ENCODE peak calls at places on chromosomes 1 and 21, in ten cellular contexts. One of them, this sample, is unnamed.

GRCh38 chr1:147337040-147337439 is 94.6 kb downstream of the CHD1L start:
- ATAC-seq in heart left ventricle: no peak
- ATAC-seq in HCT116: no peak
- ATAC-seq in IMR-90: no peak
- ATAC-seq in upper lobe of left lung: no peak
- ATAC-seq in right lobe of liver: no peak
- ATAC-seq in GM12878: no peak
- ATAC-seq in K562: no peak
- ATAC-seq in HepG2: no peak
- ATAC-seq in A549: no peak
- ATAC-seq in this sample: no peak

GRCh38 chr1:14715771-14716170 is 117.3 kb downstream of the KAZN start:
- ATAC-seq in heart left ventricle: no peak
- ATAC-seq in HCT116: no peak
- ATAC-seq in IMR-90: no peak
- ATAC-seq in upper lobe of left lung: no peak
- ATAC-seq in right lobe of liver: no peak
- ATAC-seq in GM12878: no peak
- ATAC-seq in K562: no peak
- ATAC-seq in HepG2: no peak
- ATAC-seq in A549: no peak
- ATAC-seq in this sample: no peak

GRCh38 chr1:214452152-214452806 is 99.1 kb downstream of the PTPN14 start:
- ATAC-seq in heart left ventricle: no peak
- ATAC-seq in HCT116: no peak
- ATAC-seq in IMR-90: no peak
- ATAC-seq in upper lobe of left lung: no peak
- ATAC-seq in right lobe of liver: no peak
- ATAC-seq in GM12878: peak; percentile 43
- ATAC-seq in K562: no peak
- ATAC-seq in HepG2: no peak
- ATAC-seq in A549: no peak
- ATAC-seq in this sample: no peak

GRCh38 chr1:183931646-183932271 is 105.8 kb downstream of the COLGALT2 start:
- ATAC-seq in heart left ventricle: no peak
- ATAC-seq in HCT116: no peak
- ATAC-seq in IMR-90: peak; percentile 37
- ATAC-seq in upper lobe of left lung: no peak
- ATAC-seq in right lobe of liver: no peak
- ATAC-seq in GM12878: no peak
- ATAC-seq in K562: peak; percentile 15
- ATAC-seq in HepG2: no peak
- ATAC-seq in A549: peak; percentile 10
- ATAC-seq in this sample: peak; percentile 11

GRCh38 chr1:222798111-222798510 is 16.7 kb upstream of the DISP1 start:
- ATAC-seq in heart left ventricle: no peak
- ATAC-seq in HCT116: no peak
- ATAC-seq in IMR-90: peak; percentile 89
- ATAC-seq in upper lobe of left lung: no peak
- ATAC-seq in right lobe of liver: no peak
- ATAC-seq in GM12878: peak; percentile 82
- ATAC-seq in K562: no peak
- ATAC-seq in HepG2: peak; percentile 61
- ATAC-seq in A549: no peak
- ATAC-seq in this sample: peak; percentile 43

GRCh38 chr1:216702170-216702569 is 21.1 kb downstream of the ESRRG start:
- ATAC-seq in heart left ventricle: no peak
- ATAC-seq in HCT116: no peak
- ATAC-seq in IMR-90: no peak
- ATAC-seq in upper lobe of left lung: no peak
- ATAC-seq in right lobe of liver: no peak
- ATAC-seq in GM12878: peak; percentile 93
- ATAC-seq in K562: no peak
- ATAC-seq in HepG2: no peak
- ATAC-seq in A549: no peak
- ATAC-seq in this sample: no peak

GRCh38 chr1:116927049-116927798 is 17.5 kb downstream of the PTGFRN start:
- ATAC-seq in heart left ventricle: no peak
- ATAC-seq in HCT116: no peak
- ATAC-seq in IMR-90: no peak
- ATAC-seq in upper lobe of left lung: no peak
- ATAC-seq in right lobe of liver: peak; percentile 76
- ATAC-seq in GM12878: no peak
- ATAC-seq in K562: no peak
- ATAC-seq in HepG2: no peak
- ATAC-seq in A549: no peak
- ATAC-seq in this sample: no peak

GRCh38 chr1:930633-931138 is 7.0 kb downstream of the SAMD11 start:
- ATAC-seq in heart left ventricle: no peak
- ATAC-seq in HCT116: no peak
- ATAC-seq in IMR-90: no peak
- ATAC-seq in upper lobe of left lung: no peak
- ATAC-seq in right lobe of liver: no peak
- ATAC-seq in GM12878: no peak
- ATAC-seq in K562: peak; percentile 18
- ATAC-seq in HepG2: no peak
- ATAC-seq in A549: no peak
- ATAC-seq in this sample: no peak

GRCh38 chr1:36612121-36612520 is 129.4 kb upstream of the CSF3R start:
- ATAC-seq in heart left ventricle: no peak
- ATAC-seq in HCT116: no peak
- ATAC-seq in IMR-90: no peak
- ATAC-seq in upper lobe of left lung: no peak
- ATAC-seq in right lobe of liver: no peak
- ATAC-seq in GM12878: no peak
- ATAC-seq in K562: no peak
- ATAC-seq in HepG2: no peak
- ATAC-seq in A549: no peak
- ATAC-seq in this sample: no peak

GRCh38 chr1:94094466-94095111 is 26.4 kb downstream of the ABCA4 start:
- ATAC-seq in heart left ventricle: peak; percentile 57
- ATAC-seq in HCT116: no peak
- ATAC-seq in IMR-90: peak; percentile 52
- ATAC-seq in upper lobe of left lung: peak; percentile 39
- ATAC-seq in right lobe of liver: peak; percentile 61
- ATAC-seq in GM12878: no peak
- ATAC-seq in K562: no peak
- ATAC-seq in HepG2: no peak
- ATAC-seq in A549: no peak
- ATAC-seq in this sample: peak; percentile 27

GRCh38 chr1:182720465-182720864 is 36.1 kb upstream of the RGS8 start:
- ATAC-seq in heart left ventricle: no peak
- ATAC-seq in HCT116: peak; percentile 92
- ATAC-seq in IMR-90: no peak
- ATAC-seq in upper lobe of left lung: no peak
- ATAC-seq in right lobe of liver: no peak
- ATAC-seq in GM12878: no peak
- ATAC-seq in K562: no peak
- ATAC-seq in HepG2: peak; percentile 81
- ATAC-seq in A549: no peak
- ATAC-seq in this sample: no peak

GRCh38 chr1:153375511-153375910 is at the start of gene S100A12:
- ATAC-seq in heart left ventricle: no peak
- ATAC-seq in HCT116: no peak
- ATAC-seq in IMR-90: peak; percentile 54
- ATAC-seq in upper lobe of left lung: peak; percentile 81
- ATAC-seq in right lobe of liver: no peak
- ATAC-seq in GM12878: no peak
- ATAC-seq in K562: no peak
- ATAC-seq in HepG2: no peak
- ATAC-seq in A549: peak; percentile 79
- ATAC-seq in this sample: no peak

DNA sequence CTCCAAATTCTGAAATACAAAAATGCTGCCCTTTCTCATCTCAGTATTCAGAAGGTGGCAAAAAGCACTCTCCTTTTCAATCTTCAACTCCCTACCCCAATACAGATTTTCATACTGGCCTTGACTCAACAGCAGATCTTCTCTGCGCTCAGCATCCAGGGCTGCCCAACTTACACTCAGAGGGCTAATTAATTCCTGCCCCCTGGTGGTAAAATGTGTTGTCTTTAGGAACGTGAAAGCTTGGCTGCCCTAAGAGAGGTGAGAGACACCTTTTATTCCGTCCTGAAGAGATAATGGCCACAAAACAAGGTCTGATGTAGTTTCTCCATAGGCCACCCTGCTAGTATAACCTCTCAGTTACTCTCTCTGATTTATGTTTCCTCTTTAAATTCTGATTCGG is 25.0 kb downstream of the KRTAP24-1 start:
- ATAC-seq in heart left ventricle: no peak
- ATAC-seq in HCT116: no peak
- ATAC-seq in IMR-90: no peak
- ATAC-seq in upper lobe of left lung: no peak
- ATAC-seq in right lobe of liver: no peak
- ATAC-seq in GM12878: peak; percentile 66
- ATAC-seq in K562: peak; percentile 80
- ATAC-seq in HepG2: no peak
- ATAC-seq in A549: no peak
- ATAC-seq in this sample: no peak
- TF ChIP-seq CTCF in heart left ventricle: peak; percentile 30
- TF ChIP-seq CTCF in HCT116: no peak
- TF ChIP-seq CTCF in IMR-90: no peak
- TF ChIP-seq CTCF in upper lobe of left lung: peak; percentile 20
- TF ChIP-seq CTCF in right lobe of liver: peak; percentile 14
- TF ChIP-seq CTCF in GM12878: no peak
- TF ChIP-seq CTCF in K562: peak; percentile 41
- TF ChIP-seq CTCF in HepG2: no peak
- TF ChIP-seq CTCF in A549: no peak
- TF ChIP-seq CTCF in this sample: no peak

DNA sequence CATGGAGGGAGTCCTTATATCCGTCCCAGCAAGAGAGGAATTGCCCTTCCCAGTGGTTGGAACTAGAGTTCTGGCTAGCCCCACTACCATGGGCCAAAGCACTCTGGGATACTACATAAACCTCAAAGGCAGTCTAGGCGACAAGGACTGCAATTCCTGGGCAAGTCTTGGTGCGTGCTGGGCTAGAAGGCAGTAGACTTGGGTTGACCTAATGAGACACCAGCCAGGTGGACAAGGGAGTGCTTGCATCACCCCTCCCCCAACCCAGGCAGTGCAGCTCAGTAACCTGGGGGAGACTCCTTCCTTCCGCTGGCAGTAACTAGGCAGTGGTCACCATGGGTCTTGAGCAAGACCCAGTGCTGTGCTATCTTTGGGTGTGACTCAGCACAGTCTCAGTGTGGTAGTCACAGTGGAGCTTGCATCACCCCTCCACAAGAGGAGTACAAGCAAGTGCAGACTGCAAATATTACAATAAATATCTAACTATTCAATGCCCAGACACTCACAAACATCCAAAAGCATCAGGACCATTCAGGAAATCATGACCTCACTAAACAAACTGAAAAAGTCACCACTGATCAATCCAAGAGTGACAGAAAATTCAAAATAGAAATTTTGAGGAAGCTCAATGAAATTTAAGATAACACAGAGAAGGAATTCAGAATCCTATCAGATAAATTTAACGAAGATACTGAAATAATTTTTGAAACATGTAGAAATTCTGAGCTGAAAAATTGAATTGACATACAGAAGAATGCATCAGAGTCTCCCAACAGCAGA is 84.7 kb upstream of the LYPLAL1 start:
- ATAC-seq in heart left ventricle: peak; percentile 75
- ATAC-seq in HCT116: peak; percentile 74
- ATAC-seq in IMR-90: peak; percentile 93
- ATAC-seq in upper lobe of left lung: peak; percentile 87
- ATAC-seq in right lobe of liver: peak; percentile 80
- ATAC-seq in GM12878: peak; percentile 93
- ATAC-seq in K562: peak; percentile 99
- ATAC-seq in HepG2: peak; percentile 74
- ATAC-seq in A549: peak; percentile 100
- ATAC-seq in this sample: peak; percentile 90
- TF ChIP-seq POLR2A in heart left ventricle: no peak
- TF ChIP-seq POLR2A in HCT116: no peak
- TF ChIP-seq POLR2A in IMR-90: no peak
- TF ChIP-seq POLR2A in upper lobe of left lung: no peak
- TF ChIP-seq POLR2A in right lobe of liver: no peak
- TF ChIP-seq POLR2A in GM12878: no peak
- TF ChIP-seq POLR2A in K562: peak; percentile 58
- TF ChIP-seq POLR2A in HepG2: no peak
- TF ChIP-seq POLR2A in A549: no peak
- TF ChIP-seq POLR2A in this sample: no peak

GRCh38 chr1:119862276-119862675 is 34.0 kb downstream of the ADAM30 start:
- ATAC-seq in heart left ventricle: no peak
- ATAC-seq in HCT116: no peak
- ATAC-seq in IMR-90: no peak
- ATAC-seq in upper lobe of left lung: no peak
- ATAC-seq in right lobe of liver: no peak
- ATAC-seq in GM12878: no peak
- ATAC-seq in K562: no peak
- ATAC-seq in HepG2: no peak
- ATAC-seq in A549: no peak
- ATAC-seq in this sample: no peak
- H3K27ac ChIP-seq in heart left ventricle: no peak overlapping the region
- H3K27ac ChIP-seq in HCT116: no peak overlapping the region
- H3K27ac ChIP-seq in IMR-90: peak overlapping the region; percentile 91
- H3K27ac ChIP-seq in upper lobe of left lung: no peak overlapping the region
- H3K27ac ChIP-seq in right lobe of liver: no peak overlapping the region
- H3K27ac ChIP-seq in GM12878: no peak overlapping the region
- H3K27ac ChIP-seq in K562: no peak overlapping the region
- H3K27ac ChIP-seq in HepG2: no peak overlapping the region
- H3K27ac ChIP-seq in A549: no peak overlapping the region
- H3K27ac ChIP-seq in this sample: no peak overlapping the region

GRCh38 chr21:31497939-31498338 is 153.9 kb upstream of the TIAM1 start:
- ATAC-seq in heart left ventricle: no peak
- ATAC-seq in HCT116: no peak
- ATAC-seq in IMR-90: no peak
- ATAC-seq in upper lobe of left lung: no peak
- ATAC-seq in right lobe of liver: no peak
- ATAC-seq in GM12878: no peak
- ATAC-seq in K562: no peak
- ATAC-seq in HepG2: no peak
- ATAC-seq in A549: no peak
- ATAC-seq in this sample: no peak

GRCh38 chr21:31500071-31500470 is 156.0 kb upstream of the TIAM1 start:
- ATAC-seq in heart left ventricle: no peak
- ATAC-seq in HCT116: no peak
- ATAC-seq in IMR-90: no peak
- ATAC-seq in upper lobe of left lung: no peak
- ATAC-seq in right lobe of liver: no peak
- ATAC-seq in GM12878: no peak
- ATAC-seq in K562: no peak
- ATAC-seq in HepG2: no peak
- ATAC-seq in A549: no peak
- ATAC-seq in this sample: no peak

GRCh38 chr21:31501921-31502320 is 157.6 kb upstream of the SOD1 start:
- ATAC-seq in heart left ventricle: no peak
- ATAC-seq in HCT116: no peak
- ATAC-seq in IMR-90: no peak
- ATAC-seq in upper lobe of left lung: no peak
- ATAC-seq in right lobe of liver: no peak
- ATAC-seq in GM12878: no peak
- ATAC-seq in K562: no peak
- ATAC-seq in HepG2: no peak
- ATAC-seq in A549: no peak
- ATAC-seq in this sample: no peak

GRCh38 chr21:31500976-31501375 is 156.9 kb upstream of the TIAM1 start:
- ATAC-seq in heart left ventricle: no peak
- ATAC-seq in HCT116: no peak
- ATAC-seq in IMR-90: no peak
- ATAC-seq in upper lobe of left lung: no peak
- ATAC-seq in right lobe of liver: no peak
- ATAC-seq in GM12878: no peak
- ATAC-seq in K562: no peak
- ATAC-seq in HepG2: peak; percentile 94
- ATAC-seq in A549: no peak
- ATAC-seq in this sample: no peak

GRCh38 chr21:31498985-31499384 is 154.9 kb upstream of the TIAM1 start:
- ATAC-seq in heart left ventricle: no peak
- ATAC-seq in HCT116: no peak
- ATAC-seq in IMR-90: no peak
- ATAC-seq in upper lobe of left lung: no peak
- ATAC-seq in right lobe of liver: no peak
- ATAC-seq in GM12878: peak; percentile 55
- ATAC-seq in K562: peak; percentile 42
- ATAC-seq in HepG2: no peak
- ATAC-seq in A549: no peak
- ATAC-seq in this sample: no peak
- TF ChIP-seq CTCF in heart left ventricle: no peak
- TF ChIP-seq CTCF in HCT116: no peak
- TF ChIP-seq CTCF in IMR-90: no peak
- TF ChIP-seq CTCF in upper lobe of left lung: no peak
- TF ChIP-seq CTCF in right lobe of liver: no peak
- TF ChIP-seq CTCF in GM12878: no peak
- TF ChIP-seq CTCF in K562: no peak
- TF ChIP-seq CTCF in HepG2: peak; percentile 12
- TF ChIP-seq CTCF in A549: no peak
- TF ChIP-seq CTCF in this sample: no peak

This sample was measured in gastroesophageal sphincter.